ENCODE peak calls at places on chromosomes 16 and 17, in seven cellular contexts. X, W, I, J, Z, E and K are unnamed samples.

GRCh38 chr16:985646-986400 is 4.3 kb downstream of the SOX8 start:
- DNase-seq in X (no peak), E (no peak), W (no peak), Z (no peak), J (no peak), I (no peak), K (no peak)

GRCh38 chr16:35908942-35909341 is 2449.5 kb downstream of the TP53TG3F start:
- DNase-seq in X (no peak), J (peak; percentile 24), E (no peak), Z (no peak), I (no peak), W (no peak), K (no peak)

GRCh38 chr16:88417684-88418476 is 35.1 kb downstream of the ZNF469 start:
- DNase-seq in E (no peak), I (no peak), J (no peak), Z (no peak), W (no peak), X (no peak), K (no peak)

GRCh38 chr16:72847187-72848044 is 200.5 kb downstream of the ZFHX3 start:
- DNase-seq in E (peak; percentile 27), Z (no peak), W (no peak), X (peak; percentile 47), I (no peak), J (peak; percentile 28), K (no peak)

GRCh38 chr17:3659541-3660111 is 8.8 kb downstream of the TAX1BP3 start:
- DNase-seq in W (peak; percentile 82), X (peak; percentile 95), E (peak; percentile 97), J (no peak), I (peak; percentile 84), Z (no peak), K (no peak)

GRCh38 chr16:23670137-23670776 is 8.4 kb upstream of the PLK1 start:
- DNase-seq in X (peak; percentile 93), E (peak; percentile 77), I (peak; percentile 86), W (peak; percentile 91), J (peak; percentile 80), Z (peak; percentile 47), K (no peak)

GRCh38 chr16:5502467-5502869 is 404.9 kb upstream of the EEF2KMT start:
- DNase-seq in W (no peak), E (no peak), J (no peak), Z (no peak), I (no peak), X (no peak), K (no peak)

GRCh38 chr17:58534901-58535421 is 20.5 kb upstream of the MTMR4 start:
- DNase-seq in J (peak; percentile 91), W (peak; percentile 50), Z (no peak), X (peak; percentile 80), I (no peak), E (peak; percentile 42), K (no peak)

GRCh38 chr16:88569614-88569984 is 604 bp upstream of the ZC3H18 start:
- DNase-seq in Z (no peak), X (peak; percentile 52), W (no peak), E (peak; percentile 13), J (no peak), I (no peak), K (no peak)

GRCh38 chr16:14013571-14014283 is 57.4 kb upstream of the MRTFB start:
- DNase-seq in X (peak; percentile 89), J (no peak), I (peak; percentile 38), E (peak; percentile 83), W (peak; percentile 83), Z (no peak), K (no peak)

GRCh38 chr17:15319461-15319860 is 21.9 kb downstream of the TEKT3 start:
- DNase-seq in E (no peak), J (no peak), I (no peak), W (no peak), X (no peak), Z (no peak), K (no peak)

GRCh38 chr16:48829911-48830310 is 219.9 kb upstream of the N4BP1 start:
- DNase-seq in X (no peak), E (no peak), J (no peak), W (no peak), I (no peak), Z (no peak), K (no peak)

GRCh38 chr17:48615212-48615962 is at the start of gene HOXB8:
- DNase-seq in X (no peak), I (no peak), J (no peak), W (no peak), Z (no peak), E (no peak), K (no peak)

GRCh38 chr17:30000001-30000754 is 58.7 kb downstream of the EFCAB5 start:
- DNase-seq in I (no peak), X (peak; percentile 30), Z (no peak), E (peak; percentile 37), W (no peak), J (no peak), K (no peak)

GRCh38 chr17:30238387-30239088 is 3.0 kb upstream of the SLC6A4 start:
- DNase-seq in E (no peak), W (no peak), Z (no peak), J (no peak), I (no peak), X (no peak), K (no peak)

GRCh38 chr16:4327782-4328579 is 12.1 kb downstream of the GLIS2 start:
- DNase-seq in Z (no peak), X (peak; percentile 92), E (peak; percentile 68), J (peak; percentile 63), I (peak; percentile 52), W (no peak), K (peak; percentile 30)